ENCODE peak calls at places on chromosomes 13 and 19, in eight cellular contexts. F, E, K, G, U, I, L and D are unnamed samples. For H3K9me3, the result is how much of the 10 kb centered on the place peaks cover.

GRCh38 chr13:99969934-99970760 is 1.4 kb downstream of the ZIC5 start:
- DNase-seq in G (no peak), L (no peak), U (no peak), I (no peak), E (no peak), K (no peak), F (no peak), D (no peak)

GRCh38 chr19:51595776-51596175 is 24.7 kb downstream of the ZNF175 start:
- DNase-seq in I (no peak), L (no peak), K (no peak), F (no peak), U (no peak), E (no peak), G (no peak), D (no peak)

GRCh38 chr19:48090281-48090802 is 20.3 kb downstream of the PLA2G4C start:
- DNase-seq in F (no peak), I (no peak), L (no peak), U (no peak), K (no peak), G (no peak), E (no peak), D (no peak)

GRCh38 chr13:97281028-97281427 is 58.9 kb downstream of the MBNL2 start:
- DNase-seq in G (no peak), L (no peak), E (no peak), U (no peak), F (no peak), K (no peak), I (no peak), D (no peak)

GRCh38 chr19:33429891-33430673 is 56.6 kb downstream of the CEBPG start:
- DNase-seq in G (no peak), U (no peak), I (peak), F (no peak), L (no peak), K (no peak), E (peak), D (peak)

GRCh38 chr13:20142927-20143480 is 17.8 kb downstream of the GJA3 start:
- DNase-seq in U (no peak), L (no peak), E (no peak), I (no peak), G (no peak), K (no peak), F (no peak), D (no peak)

GRCh38 chr13:41931337-41931736 is 29.6 kb downstream of the VWA8 start:
- DNase-seq in K (no peak), G (no peak), I (no peak), L (no peak), F (no peak), U (no peak), E (no peak), D (no peak)

GRCh38 chr19:55578761-55579747 is 1.6 kb downstream of the ZNF579 start:
- DNase-seq in G (no peak), F (no peak), L (no peak), E (no peak), U (no peak), I (no peak), K (no peak), D (no peak)

GRCh38 chr13:58190578-58190977 is 559.0 kb downstream of the PCDH17 start:
- DNase-seq in L (no peak), E (no peak), G (no peak), I (no peak), K (no peak), F (no peak), U (no peak), D (no peak)

GRCh38 chr19:52296400-52296772 is 583 bp upstream of the ZNF480 start:
- DNase-seq in G (no peak), K (no peak), F (no peak), L (no peak), U (no peak), E (no peak), I (no peak), D (no peak)

GRCh38 chr19:11091343-11092153 is 2.3 kb downstream of the LDLR start:
- DNase-seq in E (peak), G (peak), I (no peak), L (peak), U (peak), F (peak), K (peak), D (peak)

GRCh38 chr13:48890386-48890785 is 85.3 kb upstream of the FNDC3A start:
- DNase-seq in U (no peak), E (no peak), L (no peak), G (no peak), I (no peak), F (no peak), K (no peak), D (no peak)

GRCh38 chr19:55082023-55082851 is 6.6 kb downstream of the EPS8L1 start:
- DNase-seq in L (peak), G (no peak), I (no peak), U (peak), F (no peak), E (peak), K (no peak), D (peak)

GRCh38 chr13:108957369-108958012 is 328.1 kb downstream of the MYO16 start:
- DNase-seq in E (no peak), K (no peak), I (no peak), L (peak), U (peak), F (no peak), G (no peak), D (no peak)

GRCh38 chr13:22589880-22590279 is 590.9 kb upstream of the SGCG start:
- DNase-seq in L (no peak), I (no peak), F (no peak), E (no peak), U (no peak), G (no peak), K (no peak), D (no peak)

GRCh38 chr19:52494518-52494917 is 33.0 kb upstream of the ZNF808 start:
- DNase-seq in U (no peak), L (no peak), E (no peak), K (no peak), F (no peak), I (no peak), G (no peak), D (no peak)

GRCh38 chr13:76463314-76463713 is 422.9 kb downstream of the KCTD12 start:
- DNase-seq in K (no peak), L (no peak), E (no peak), U (no peak), I (no peak), G (no peak), F (no peak), D (no peak)

GRCh38 chr13:43988302-43988701 is 108.6 kb downstream of the LACC1 start:
- DNase-seq in F (no peak), K (no peak), L (no peak), E (no peak), G (no peak), I (no peak), U (no peak), D (no peak)

GRCh38 chr19:2841858-2842574 is 741 bp downstream of the ZNF555 start:
- DNase-seq in E (no peak), F (no peak), K (peak), I (peak), U (no peak), G (no peak), L (no peak), D (no peak)

GRCh38 chr19:30305346-30306060 is 66.7 kb upstream of the ZNF536 start:
- DNase-seq in K (no peak), G (no peak), L (no peak), I (no peak), E (no peak), F (no peak), U (no peak), D (no peak)

GRCh38 chr13:52600666-52601065 is 41.6 kb upstream of the HNRNPA1L2 start:
- DNase-seq in E (no peak), G (no peak), L (peak), I (no peak), U (no peak), F (no peak), K (no peak), D (no peak)

GRCh38 chr13:62302341-62302740 is 886.7 kb upstream of the PCDH20 start:
- DNase-seq in E (no peak), G (no peak), F (no peak), U (no peak), I (no peak), K (no peak), L (no peak), D (no peak)

GRCh38 chr19:50422397-50423278 is 3.9 kb downstream of the SPIB start:
- DNase-seq in U (no peak), F (no peak), G (no peak), E (no peak), L (no peak), K (no peak), I (no peak), D (no peak)

GRCh38 chr19:49210108-49210900 is 52.7 kb downstream of the TRPM4 start:
- DNase-seq in L (peak), E (no peak), G (no peak), U (no peak), F (peak), K (peak), I (no peak), D (peak)

GRCh38 chr13:39273953-39274352 is 235.7 kb downstream of the NHLRC3 start:
- DNase-seq in E (no peak), K (peak), U (no peak), F (no peak), L (peak), I (no peak), G (no peak), D (no peak)

GRCh38 chr13:48493851-48494250 is 39.0 kb downstream of the RCBTB2 start:
- DNase-seq in E (no peak), L (peak), F (no peak), I (no peak), G (no peak), K (no peak), U (no peak), D (no peak)

GRCh38 chr13:102710261-102710679 is 15.4 kb upstream of the METTL21C start:
- DNase-seq in U (no peak), L (no peak), E (no peak), K (no peak), I (no peak), F (no peak), G (no peak), D (no peak)

DNA sequence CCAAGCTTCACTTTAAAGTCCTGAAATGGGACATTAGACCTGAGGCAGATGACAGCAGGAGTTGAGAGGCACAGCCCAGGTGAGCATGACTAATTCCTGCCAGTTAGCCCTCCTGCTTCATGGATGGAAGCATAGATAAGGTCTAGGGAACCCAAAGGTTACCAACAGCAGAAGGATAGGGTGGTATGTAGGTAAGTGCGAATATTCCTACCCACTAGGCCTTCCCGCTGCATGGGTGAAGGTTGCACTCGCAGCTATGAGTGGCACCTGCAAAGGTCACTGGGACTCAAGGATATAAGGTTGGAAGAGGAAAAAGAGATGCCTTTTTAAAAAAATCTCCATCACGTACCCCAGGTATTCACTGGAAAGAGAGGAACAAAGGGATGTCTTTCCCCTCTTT is 12.2 kb upstream of the MLLT1 start:
- DNase-seq in K (no peak), I (no peak), L (peak), U (no peak), G (no peak), F (no peak), E (no peak), D (no peak)
- H3K9me3 ChIP-seq in K (under half), I (half or more), L (under half), U (under half), G (under half), F (under half), E (under half), D (under half)

DNA sequence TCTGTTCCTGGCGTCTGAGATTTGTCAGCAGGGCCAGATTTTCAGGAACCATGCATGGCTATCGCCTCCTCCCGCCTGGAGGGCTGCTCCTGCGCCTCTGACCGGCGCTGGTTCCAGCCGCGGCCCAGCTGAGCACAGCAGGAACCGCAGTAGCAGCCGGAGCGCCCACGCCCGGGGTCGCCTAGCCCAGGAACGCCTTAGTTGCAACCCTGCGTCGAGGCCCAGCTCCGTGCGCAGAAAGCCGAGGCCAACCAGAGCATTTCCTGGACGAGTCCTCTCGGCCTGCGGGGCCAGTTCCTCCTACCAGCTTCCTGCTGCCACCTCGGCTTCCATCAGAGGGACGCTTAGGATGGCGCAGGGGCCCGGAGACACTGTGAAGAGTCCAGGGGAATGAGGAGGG is 74.9 kb downstream of the ZNF492 start:
- DNase-seq in G (no peak), E (no peak), L (no peak), F (no peak), I (no peak), U (no peak), K (no peak), D (no peak)
- H3K9me3 ChIP-seq in G (under half), E (under half), L (under half), F (under half), I (half or more), U (under half), K (under half), D (under half)

DNA sequence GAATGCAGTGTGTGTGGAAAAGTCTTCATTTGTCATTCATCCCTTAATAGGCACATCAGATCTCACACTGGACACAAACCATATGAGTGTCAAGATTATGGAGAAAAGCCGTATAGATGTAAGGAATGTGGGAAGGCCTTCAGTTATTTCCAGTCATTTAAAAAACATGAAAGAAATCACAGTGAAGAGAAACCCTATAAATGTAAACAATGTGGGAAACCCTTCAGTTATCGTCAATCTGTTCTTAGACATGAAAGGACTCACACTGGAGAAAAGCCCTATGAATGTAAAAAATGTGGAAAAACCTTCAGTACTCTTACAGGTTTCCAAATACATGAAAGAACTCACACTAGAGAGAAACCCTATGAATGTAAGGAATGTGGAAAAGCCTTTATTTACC is 45.3 kb downstream of the ZNF136 start:
- DNase-seq in E (no peak), I (no peak), L (no peak), K (no peak), U (no peak), F (no peak), G (no peak), D (no peak)
- H3K9me3 ChIP-seq in E (under half), I (half or more), L (under half), K (under half), U (under half), F (under half), G (under half), D (under half)

GRCh38 chr19:15671891-15672579 is 852 bp upstream of the CYP4F12 start:
- DNase-seq in L (no peak), K (no peak), E (no peak), F (no peak), G (no peak), U (peak), I (no peak), D (no peak)

GRCh38 chr19:15672580-15673175 is at the start of gene CYP4F12:
- DNase-seq in K (peak), F (peak), L (peak), G (no peak), I (peak), U (peak), E (no peak), D (no peak)

GRCh38 chr19:15666883-15667282 is 6.0 kb upstream of the CYP4F12 start:
- DNase-seq in L (no peak), F (no peak), I (no peak), K (peak), E (no peak), G (no peak), U (no peak), D (no peak)

GRCh38 chr19:15671237-15671636 is 1.6 kb upstream of the CYP4F12 start:
- DNase-seq in L (no peak), K (no peak), I (no peak), G (no peak), U (no peak), E (no peak), F (no peak), D (no peak)

DNA sequence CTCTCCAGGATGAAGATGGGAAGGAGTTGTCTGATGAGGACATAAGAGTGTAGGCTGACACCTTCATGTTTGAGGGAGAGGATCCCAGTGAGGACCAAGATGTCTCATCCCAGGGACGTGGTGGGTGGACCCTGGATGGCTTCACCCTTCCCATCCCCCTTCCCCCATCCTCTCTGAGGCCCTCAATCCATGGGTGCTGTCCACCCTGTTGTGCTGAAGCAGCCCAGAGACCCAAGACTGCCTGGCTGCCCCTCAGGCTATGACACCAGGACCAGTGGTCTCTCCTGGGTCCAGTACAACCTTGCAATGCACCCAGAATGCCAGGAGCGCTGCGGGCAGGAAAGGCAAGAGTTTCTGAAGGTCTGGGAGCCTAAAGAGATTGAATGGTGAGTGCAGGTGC is 3.4 kb upstream of the CYP4F12 start:
- DNase-seq in I (no peak), F (no peak), U (no peak), K (no peak), L (no peak), G (no peak), E (no peak), D (no peak)
- H3K9me3 ChIP-seq in I (under half), F (under half), U (under half), K (under half), L (under half), G (under half), E (under half), D (under half)

GRCh38 chr19:37412700-37413099 is 41.8 kb downstream of the ZNF527 start:
- DNase-seq in U (no peak), G (no peak), L (no peak), F (no peak), I (no peak), E (no peak), K (no peak), D (no peak)
- H3K9me3 ChIP-seq in U (half or more), G (half or more), L (under half), F (under half), I (half or more), E (half or more), K (half or more), D (under half)

DNA sequence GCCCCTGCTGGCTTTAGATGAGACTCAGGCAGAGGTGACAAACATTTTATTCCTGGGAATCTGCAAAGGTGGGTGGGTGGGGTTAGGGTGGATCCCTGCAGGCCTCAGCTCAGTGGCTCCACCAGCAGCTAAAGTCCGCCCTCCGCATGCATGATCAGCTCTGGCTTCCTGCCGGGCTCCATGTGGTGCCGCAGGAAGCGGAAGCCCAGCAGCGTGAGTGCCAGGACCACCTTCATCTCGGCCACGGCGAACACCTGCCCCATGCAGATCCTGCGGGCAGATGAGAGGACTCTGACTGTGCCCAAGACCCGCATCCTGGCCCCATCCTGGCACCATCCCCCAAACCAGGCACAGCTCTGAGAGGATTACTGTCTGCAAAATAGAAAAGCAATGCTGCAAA is 26.3 kb downstream of the CYP4F2 start:
- DNase-seq in I (no peak), K (peak), U (no peak), F (no peak), E (no peak), G (no peak), L (no peak), D (no peak)
- H3K9me3 ChIP-seq in I (under half), K (under half), U (under half), F (under half), E (under half), G (under half), L (under half), D (under half)